ENCODE peak calls at places on chromosomes 4 and X, in seven cellular contexts. D is Peyer's patch, X is MCF 10A, C is HL-60, R is WERI-Rb-1, L is RWPE1, P is BE2C. K is an unnamed sample.

GRCh38 chr4:472881-473574 is 25.9 kb downstream of the ZNF721 start:
- DNase-seq in D (no peak), X (peak; percentile 11), C (no peak), R (peak; percentile 30), L (peak; percentile 2), P (no peak), K (no peak)

GRCh38 chrX:136856050-136856449 is 24.5 kb downstream of the RBMX start:
- DNase-seq in D (no peak), X (no peak), C (no peak), R (no peak), L (no peak), P (no peak), K (no peak)

GRCh38 chr4:137663376-137664054 is 131.2 kb upstream of the PCDH18 start:
- DNase-seq in D (no peak), X (no peak), C (no peak), R (no peak), L (no peak), P (no peak), K (no peak)

GRCh38 chrX:16082470-16083085 is 40.8 kb upstream of the GRPR start:
- DNase-seq in D (no peak), X (no peak), C (no peak), R (no peak), L (no peak), P (no peak), K (no peak)

GRCh38 chrX:150649096-150649870 is 43.9 kb upstream of the MTMR1 start:
- DNase-seq in D (no peak), X (no peak), C (no peak), R (no peak), L (no peak), P (peak; percentile 3), K (no peak)

GRCh38 chrX:96721398-96721797 is 36.8 kb downstream of the DIAPH2 start:
- DNase-seq in D (no peak), X (no peak), C (no peak), R (no peak), L (no peak), P (no peak), K (no peak)

GRCh38 chr4:53620956-53621355 is 29.7 kb upstream of the LNX1 start:
- DNase-seq in D (no peak), X (no peak), C (no peak), R (no peak), L (no peak), P (no peak), K (no peak)

GRCh38 chr4:189046642-189047041 is 894.0 kb upstream of the FRG1 start:
- DNase-seq in D (no peak), X (peak; percentile 60), C (no peak), R (no peak), L (peak; percentile 33), P (no peak), K (no peak)

GRCh38 chr4:38902695-38903094 is 35.1 kb downstream of the FAM114A1 start:
- DNase-seq in D (no peak), X (peak; percentile 47), C (no peak), R (no peak), L (peak; percentile 51), P (no peak), K (no peak)

GRCh38 chrX:54633641-54634040 is 103.6 kb downstream of the GNL3L start:
- DNase-seq in D (no peak), X (no peak), C (no peak), R (no peak), L (no peak), P (no peak), K (no peak)

GRCh38 chrX:65581661-65582339 is 47.2 kb upstream of the LAS1L start:
- DNase-seq in D (peak; percentile 46), X (peak; percentile 72), C (peak; percentile 20), R (peak; percentile 50), L (peak; percentile 51), P (peak; percentile 27), K (peak; percentile 51)

GRCh38 chr4:144294211-144294610 is 153.7 kb upstream of the GYPA start:
- DNase-seq in D (no peak), X (no peak), C (no peak), R (no peak), L (no peak), P (no peak), K (no peak)

GRCh38 chr4:115374621-115375020 is 261.2 kb upstream of the NDST4 start:
- DNase-seq in D (no peak), X (no peak), C (no peak), R (no peak), L (no peak), P (no peak), K (no peak)

GRCh38 chr4:3372933-3373465 is 68.8 kb upstream of the HGFAC start:
- DNase-seq in D (peak; percentile 81), X (no peak), C (peak; percentile 90), R (no peak), L (no peak), P (no peak), K (no peak)

GRCh38 chr4:130479020-130479419 is 1383.1 kb downstream of the C4orf33 start:
- DNase-seq in D (no peak), X (peak; percentile 54), C (no peak), R (no peak), L (peak; percentile 20), P (no peak), K (no peak)

GRCh38 chrX:794311-794710 is 163.7 kb downstream of the SHOX start:
- DNase-seq in D (no peak), X (no peak), C (no peak), R (no peak), L (no peak), P (no peak), K (no peak)

GRCh38 chrX:87338510-87338909 is 179.1 kb upstream of the KLHL4 start:
- DNase-seq in D (no peak), X (peak; percentile 49), C (peak; percentile 1), R (no peak), L (peak; percentile 0), P (no peak), K (no peak)
- TF ChIP-seq CTCF in D (no peak), X (peak; percentile 40), C (no peak), R (no peak), L (no peak), P (no peak), K (peak; percentile 62)

GRCh38 chr4:154985673-154986072 is 204.6 kb downstream of the RBM46 start:
- DNase-seq in D (no peak), X (peak; percentile 19), C (no peak), R (no peak), L (no peak), P (no peak), K (no peak)

GRCh38 chr4:154984148-154984547 is 203.1 kb downstream of the RBM46 start:
- DNase-seq in D (no peak), X (no peak), C (no peak), R (no peak), L (no peak), P (no peak), K (no peak)

GRCh38 chr4:154983714-154984113 is 202.6 kb downstream of the RBM46 start:
- DNase-seq in D (no peak), X (no peak), C (no peak), R (no peak), L (no peak), P (no peak), K (no peak)

GRCh38 chr4:154984616-154985015 is 203.5 kb downstream of the RBM46 start:
- DNase-seq in D (no peak), X (no peak), C (no peak), R (no peak), L (no peak), P (no peak), K (no peak)

DNA sequence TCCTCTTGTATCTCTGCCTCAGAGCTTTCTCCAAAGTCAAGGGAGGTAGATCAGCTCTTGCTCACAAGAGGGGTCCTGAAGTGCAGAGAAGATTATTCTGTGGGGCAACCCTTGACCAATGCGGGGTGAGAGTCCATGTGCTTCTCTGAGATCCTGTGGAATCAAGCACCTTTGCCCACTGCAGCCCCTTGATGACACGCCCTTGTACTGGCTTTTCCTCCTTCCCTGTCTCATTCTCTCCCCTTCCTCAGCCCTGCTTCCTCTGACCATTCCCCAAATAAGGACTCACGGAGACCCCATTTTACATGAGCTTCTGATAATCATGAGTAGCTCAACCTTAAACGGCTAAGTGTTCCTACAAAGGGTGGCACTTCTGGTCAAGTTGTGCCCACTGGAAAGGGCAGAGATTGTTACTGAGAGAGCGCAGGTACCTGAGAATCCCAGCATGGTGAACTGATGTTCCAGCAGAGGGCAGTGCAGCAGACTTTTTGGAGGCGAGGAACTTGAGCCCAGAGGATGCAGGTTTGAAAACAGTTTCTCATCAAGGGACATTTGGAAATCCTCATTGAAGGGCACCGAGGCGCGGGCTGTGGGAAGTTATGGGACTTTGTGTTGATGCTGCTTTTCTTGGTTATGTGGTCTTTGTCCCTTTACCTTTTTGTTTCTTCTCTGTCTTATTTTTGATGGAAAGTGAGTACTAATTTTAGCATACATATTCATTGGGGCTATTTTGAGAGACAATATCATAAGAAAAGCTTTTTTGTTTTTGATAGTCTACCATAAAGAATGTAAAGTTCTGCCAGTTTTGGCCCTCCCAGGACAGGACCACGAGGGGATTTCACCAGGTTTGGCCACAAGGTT is 201.3 kb downstream of the RBM46 start:
- DNase-seq in D (no peak), X (peak; percentile 82), C (no peak), R (peak; percentile 81), L (peak; percentile 50), P (peak; percentile 81), K (peak; percentile 73)
- TF ChIP-seq CTCF in D (peak; percentile 52), X (peak; percentile 69), C (peak; percentile 38), R (peak; percentile 87), L (peak; percentile 36), P (peak; percentile 89), K (peak; percentile 71)

GRCh38 chr4:55136634-55137033 is 11.2 kb upstream of the KDR start:
- DNase-seq in D (no peak), X (no peak), C (no peak), R (no peak), L (no peak), P (no peak), K (no peak)

GRCh38 chr4:55127521-55127920 is 2.1 kb upstream of the KDR start:
- DNase-seq in D (no peak), X (no peak), C (no peak), R (no peak), L (no peak), P (no peak), K (no peak)

GRCh38 chr4:55127053-55127452 is 1.7 kb upstream of the KDR start:
- DNase-seq in D (no peak), X (no peak), C (no peak), R (no peak), L (no peak), P (no peak), K (no peak)

GRCh38 chr4:55138367-55138766 is 13.0 kb upstream of the KDR start:
- DNase-seq in D (no peak), X (no peak), C (no peak), R (no peak), L (no peak), P (no peak), K (no peak)

GRCh38 chr4:55132775-55133174 is 7.4 kb upstream of the KDR start:
- DNase-seq in D (no peak), X (no peak), C (no peak), R (no peak), L (no peak), P (no peak), K (no peak)
- TF ChIP-seq CTCF in D (no peak), X (no peak), C (no peak), R (no peak), L (no peak), P (no peak), K (no peak)

DNA sequence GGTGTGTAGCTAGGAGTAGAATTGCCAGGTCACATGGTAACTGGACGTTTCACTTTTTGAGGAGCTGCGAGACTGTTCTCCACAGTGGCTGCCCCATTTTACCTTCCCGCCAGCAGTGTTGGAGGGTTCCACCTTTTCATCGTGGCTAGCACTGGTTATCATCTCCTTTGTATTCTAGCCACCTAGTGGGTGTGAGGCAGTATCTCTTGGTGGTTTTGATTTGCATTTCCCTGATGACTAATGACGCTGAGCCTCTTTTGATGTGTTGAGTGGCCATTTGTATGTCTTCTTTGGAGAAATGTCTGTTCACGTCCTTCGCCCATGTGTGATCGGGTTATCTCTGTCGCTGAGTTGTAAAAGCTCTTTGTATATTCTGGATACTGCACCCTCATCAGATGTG is 10.6 kb downstream of the ABCD1 start:
- DNase-seq in D (no peak), X (peak; percentile 23), C (no peak), R (no peak), L (no peak), P (no peak), K (no peak)
- TF ChIP-seq CTCF in D (peak; percentile 9), X (no peak), C (no peak), R (no peak), L (no peak), P (no peak), K (no peak)

K was measured in nephron progenitor cell.